ENCODE peak calls at places on chromosomes 6 and 20, in four cellular contexts. F is OCI-M1; J is IMR-90; D is CD8-positive, alpha-beta T cell. B is an unnamed sample.

GRCh38 chr6:137133136-137133535 is 40.3 kb downstream of the IL22RA2 start:
- DNase-seq in D (no peak), F (no peak), J (no peak), B (no peak)

GRCh38 chr6:35736982-35737412 is at the start of gene ARMC12:
- DNase-seq in D (no peak), F (no peak), J (no peak), B (no peak)

GRCh38 chr6:36249010-36249409 is 20.9 kb upstream of the PNPLA1 start:
- DNase-seq in D (no peak), J (peak), F (no peak), B (no peak)

GRCh38 chr20:44733341-44734069 is 12.2 kb upstream of the KCNK15 start:
- DNase-seq in F (peak), D (peak), J (peak), B (peak)

GRCh38 chr20:53779822-53780221 is 186.2 kb upstream of the ZNF217 start:
- DNase-seq in J (no peak), F (no peak), D (no peak), B (no peak)

GRCh38 chr20:24131281-24131680 is 142.7 kb upstream of the GGTLC1 start:
- DNase-seq in D (no peak), F (no peak), J (no peak), B (no peak)

GRCh38 chr20:31780839-31781238 is 38.3 kb upstream of the MYLK2 start:
- DNase-seq in J (no peak), F (no peak), D (no peak), B (no peak)

GRCh38 chr6:3370361-3371221 is 86.3 kb downstream of the SLC22A23 start:
- DNase-seq in F (no peak), J (no peak), D (no peak), B (no peak)

GRCh38 chr6:36626636-36627035 is 32.5 kb downstream of the SRSF3 start:
- DNase-seq in F (no peak), D (no peak), J (no peak), B (no peak)

GRCh38 chr20:56244259-56244658 is 4.3 kb upstream of the MC3R start:
- DNase-seq in J (no peak), D (no peak), F (no peak), B (no peak)

GRCh38 chr6:30766461-30767157 is 22.3 kb upstream of the IER3 start:
- DNase-seq in D (no peak), J (no peak), F (no peak), B (no peak)

GRCh38 chr6:1123406-1123805 is 188.5 kb upstream of the FOXQ1 start:
- DNase-seq in J (no peak), D (no peak), F (no peak), B (no peak)

GRCh38 chr20:24878657-24879056 is 70.4 kb upstream of the CST7 start:
- DNase-seq in J (no peak), F (no peak), D (no peak), B (no peak)

GRCh38 chr6:83430606-83431544 is at the start of gene ME1:
- DNase-seq in J (peak), D (peak), F (no peak), B (peak)

GRCh38 chr6:77231438-77232305 is 231.6 kb downstream of the HTR1B start:
- DNase-seq in D (no peak), J (peak), F (no peak), B (no peak)

GRCh38 chr20:3935295-3935955 is 46.2 kb downstream of the PANK2 start:
- DNase-seq in D (no peak), J (no peak), F (no peak), B (no peak)

GRCh38 chr6:28220164-28221133 is 4.6 kb upstream of the ZSCAN9 start:
- DNase-seq in D (no peak), J (peak), F (peak), B (no peak)

GRCh38 chr20:24098886-24099285 is 110.3 kb upstream of the GGTLC1 start:
- DNase-seq in F (no peak), J (peak), D (no peak), B (no peak)

GRCh38 chr6:140537834-140538680 is 1163.6 kb upstream of the CITED2 start:
- DNase-seq in F (no peak), J (peak), D (no peak), B (no peak)

GRCh38 chr20:63026582-63027424 is 20.0 kb upstream of the BHLHE23 start:
- DNase-seq in J (no peak), F (no peak), D (no peak), B (no peak)

GRCh38 chr6:27531772-27532459 is 59.0 kb upstream of the ZNF184 start:
- DNase-seq in D (no peak), J (no peak), F (peak), B (no peak)

GRCh38 chr6:163491901-163492300 is 77.4 kb downstream of the QKI start:
- DNase-seq in D (no peak), F (no peak), J (no peak), B (no peak)

GRCh38 chr20:57835462-57836455 is 125.9 kb upstream of the PMEPA1 start:
- DNase-seq in D (no peak), J (no peak), F (no peak), B (no peak)

GRCh38 chr20:25178563-25179438 is 16.7 kb upstream of the ENTPD6 start:
- DNase-seq in D (no peak), F (peak), J (peak), B (no peak)

GRCh38 chr6:57432162-57432561 is 114.7 kb downstream of the PRIM2 start:
- DNase-seq in F (no peak), D (no peak), J (peak), B (no peak)

GRCh38 chr6:79421001-79421411 is 116.2 kb downstream of the LCA5 start:
- DNase-seq in F (no peak), J (peak), D (no peak), B (no peak)

GRCh38 chr6:70673054-70673453 is 5.4 kb downstream of the SMAP1 start:
- DNase-seq in F (peak), D (no peak), J (no peak), B (no peak)

GRCh38 chr20:42611423-42611822 is 578.3 kb downstream of the PTPRT start:
- DNase-seq in F (no peak), D (no peak), J (no peak), B (no peak)

GRCh38 chr20:50346372-50347347 is 156.0 kb downstream of the CEBPB start:
- DNase-seq in J (peak), F (no peak), D (no peak), B (no peak)

GRCh38 chr6:28742668-28743270 is 181.0 kb downstream of the TRIM27 start:
- DNase-seq in D (no peak), F (peak), J (peak), B (no peak)

GRCh38 chr6:143059616-143060353 is 904 bp upstream of the AIG1 start:
- DNase-seq in J (peak), F (peak), D (no peak), B (no peak)

GRCh38 chr6:88910922-88911778 is 52.3 kb downstream of the RNGTT start:
- DNase-seq in F (peak), J (no peak), D (no peak), B (no peak)

GRCh38 chr20:4568560-4568959 is 153.1 kb upstream of the PRND start:
- DNase-seq in D (no peak), F (no peak), J (no peak), B (no peak)

GRCh38 chr6:4291453-4292403 is 156.4 kb upstream of the ECI2 start:
- DNase-seq in D (no peak), F (peak), J (peak), B (no peak)

GRCh38 chr6:134347916-134348805 is 30.2 kb upstream of the SGK1 start:
- DNase-seq in D (no peak), F (no peak), J (peak), B (no peak)

GRCh38 chr20:35490736-35491181 is 35.4 kb downstream of the CEP250 start:
- DNase-seq in F (no peak), J (no peak), D (peak), B (peak)

GRCh38 chr20:34475979-34476736 is 40.1 kb upstream of the DYNLRB1 start:
- DNase-seq in J (peak), F (peak), D (peak), B (peak)

GRCh38 chr6:111661541-111662041 is 55.9 kb upstream of the TRAF3IP2 start:
- DNase-seq in F (no peak), J (no peak), D (no peak), B (no peak)

GRCh38 chr20:45892049-45892816 is 1.1 kb downstream of the CTSA start:
- DNase-seq in D (no peak), F (peak), J (peak), B (no peak)

GRCh38 chr20:16498526-16499140 is 74.6 kb downstream of the KIF16B start:
- DNase-seq in J (peak), F (no peak), D (no peak), B (no peak)

B was measured in natural killer cell.